ENCODE peak calls at places on chromosomes 2 and 18, in five cellular contexts. O, D, L, F and B are unnamed samples.

GRCh38 chr2:159904127-159904564 is 106.1 kb upstream of the CD302 start:
- DNase-seq in O (no peak), D (peak), L (no peak), F (no peak), B (no peak)

GRCh38 chr2:233928594-233929351 is 11.6 kb downstream of the TRPM8 start:
- DNase-seq in O (peak), D (no peak), L (no peak), F (peak), B (peak)

GRCh38 chr18:60062396-60062795 is 162.6 kb downstream of the PMAIP1 start:
- DNase-seq in O (no peak), D (no peak), L (no peak), F (no peak), B (no peak)

GRCh38 chr2:177604291-177605065 is 211.9 kb downstream of the AGPS start:
- DNase-seq in O (peak), D (no peak), L (no peak), F (peak), B (no peak)

GRCh38 chr2:58866040-58866439 is 624.9 kb upstream of the FANCL start:
- DNase-seq in O (no peak), D (no peak), L (no peak), F (no peak), B (no peak)

GRCh38 chr2:82795446-82795845 is 1663.6 kb downstream of the SUCLG1 start:
- DNase-seq in O (peak), D (no peak), L (no peak), F (peak), B (no peak)

GRCh38 chr2:50952596-50952995 is 79.3 kb downstream of the NRXN1 start:
- DNase-seq in O (no peak), D (no peak), L (no peak), F (peak), B (no peak)

GRCh38 chr18:53489266-53489665 is 735.2 kb downstream of the MBD2 start:
- DNase-seq in O (no peak), D (no peak), L (no peak), F (no peak), B (no peak)

GRCh38 chr2:241909769-241910168 is 40.2 kb downstream of the RTP5 start:
- DNase-seq in O (no peak), D (no peak), L (peak), F (no peak), B (no peak)

GRCh38 chr2:200650195-200650594 is 64.4 kb downstream of the AOX1 start:
- DNase-seq in O (peak), D (no peak), L (no peak), F (peak), B (no peak)

GRCh38 chr2:85528355-85528754 is 10.6 kb upstream of the MAT2A start:
- DNase-seq in O (no peak), D (no peak), L (no peak), F (no peak), B (no peak)

GRCh38 chr18:10379511-10379910 is 74.9 kb upstream of the APCDD1 start:
- DNase-seq in O (peak), D (no peak), L (no peak), F (no peak), B (no peak)

GRCh38 chr2:162929571-162929970 is 91.0 kb upstream of the KCNH7 start:
- DNase-seq in O (peak), D (no peak), L (no peak), F (no peak), B (no peak)

GRCh38 chr18:11689972-11690570 is 1.0 kb downstream of the GNAL start:
- DNase-seq in O (no peak), D (no peak), L (no peak), F (peak), B (peak)

GRCh38 chr2:97982621-97983020 is 13.1 kb downstream of the TMEM131 start:
- DNase-seq in O (peak), D (no peak), L (no peak), F (no peak), B (no peak)

GRCh38 chr2:16031848-16032159 is 91.5 kb downstream of the MYCN start:
- DNase-seq in O (no peak), D (no peak), L (peak), F (no peak), B (no peak)

GRCh38 chr18:36532394-36532793 is 234.9 kb downstream of the FHOD3 start:
- DNase-seq in O (peak), D (no peak), L (no peak), F (peak), B (no peak)

GRCh38 chr2:64311191-64311910 is 142.6 kb upstream of the LGALSL start:
- DNase-seq in O (no peak), D (peak), L (no peak), F (peak), B (no peak)
- TF ChIP-seq CTCF in O (no peak), D (no peak), L (no peak), F (no peak), B (no peak)

GRCh38 chr2:38091757-38092156 is 15.8 kb upstream of the CYP1B1 start:
- DNase-seq in O (no peak), D (no peak), L (no peak), F (no peak), B (no peak)

GRCh38 chr2:38093503-38093902 is 17.6 kb upstream of the CYP1B1 start:
- DNase-seq in O (peak), D (no peak), L (no peak), F (peak), B (no peak)

GRCh38 chr2:38095079-38095478 is 19.1 kb upstream of the CYP1B1 start:
- DNase-seq in O (no peak), D (no peak), L (no peak), F (no peak), B (no peak)

GRCh38 chr2:38092196-38092902 is 16.4 kb upstream of the CYP1B1 start:
- DNase-seq in O (peak), D (no peak), L (no peak), F (peak), B (no peak)

GRCh38 chr2:38090928-38091327 is 15.0 kb upstream of the CYP1B1 start:
- DNase-seq in O (no peak), D (no peak), L (no peak), F (no peak), B (no peak)
- TF ChIP-seq CTCF in O (no peak), D (no peak), L (no peak), F (no peak), B (no peak)

GRCh38 chr18:28013064-28013463 is 163.9 kb downstream of the CDH2 start:
- DNase-seq in O (peak), D (no peak), L (no peak), F (peak), B (no peak)
- TF ChIP-seq CTCF in O (peak), D (no peak), L (no peak), F (peak), B (peak)

GRCh38 chr18:61951396-61951795 is 58.6 kb upstream of the RNF152 start:
- DNase-seq in O (no peak), D (no peak), L (no peak), F (no peak), B (no peak)
- TF ChIP-seq CTCF in O (no peak), D (no peak), L (no peak), F (no peak), B (no peak)

GRCh38 chr2:49490710-49491109 is 336.4 kb upstream of the FSHR start:
- DNase-seq in O (no peak), D (no peak), L (no peak), F (peak), B (no peak)
- TF ChIP-seq CTCF in O (peak), D (peak), L (no peak), F (peak), B (peak)